ENCODE peak calls at places on chromosomes 2 and 18, in eight cellular contexts. X is IMR-90, B is upper lobe of left lung, M is heart left ventricle, D is RWPE1, Q is AG04449, S is GM12865, N is MCF 10A. U is an unnamed sample.

GRCh38 chr2:114925296-114926255 is 483.1 kb downstream of the DPP10 start:
- DNase-seq in Q (no peak), D (no peak), B (no peak), S (no peak), N (peak), M (no peak), X (no peak), U (no peak)

GRCh38 chr2:41966920-41967319 is 80.9 kb upstream of the PKDCC start:
- DNase-seq in N (no peak), S (no peak), D (no peak), B (no peak), Q (no peak), X (no peak), M (peak), U (no peak)

GRCh38 chr2:31067259-31067658 is 71.0 kb downstream of the GALNT14 start:
- DNase-seq in Q (no peak), S (no peak), N (no peak), X (no peak), D (no peak), B (no peak), M (no peak), U (no peak)

GRCh38 chr2:29295843-29296242 is 180.6 kb downstream of the CLIP4 start:
- DNase-seq in M (no peak), X (peak), B (no peak), S (peak), D (peak), N (peak), Q (no peak), U (no peak)

GRCh38 chr2:72011356-72011661 is 136.4 kb downstream of the CYP26B1 start:
- DNase-seq in N (no peak), M (no peak), S (no peak), Q (no peak), X (no peak), B (peak), D (no peak), U (no peak)

GRCh38 chr18:58213931-58214431 is 170.0 kb downstream of the NEDD4L start:
- DNase-seq in M (no peak), S (no peak), X (peak), D (no peak), N (no peak), Q (no peak), B (no peak), U (no peak)

GRCh38 chr2:128008089-128008672 is 19.7 kb downstream of the SAP130 start:
- DNase-seq in B (no peak), D (no peak), M (no peak), N (no peak), Q (no peak), X (no peak), S (no peak), U (no peak)

GRCh38 chr2:109125595-109126500 is 3.2 kb upstream of the SH3RF3 start:
- DNase-seq in B (no peak), Q (peak), S (peak), M (no peak), X (peak), N (peak), D (peak), U (no peak)

GRCh38 chr2:14756122-14756541 is 123.6 kb downstream of the LRATD1 start:
- DNase-seq in D (no peak), M (no peak), Q (no peak), X (peak), N (peak), S (no peak), B (no peak), U (no peak)

GRCh38 chr2:225920621-225921020 is 521.1 kb downstream of the NYAP2 start:
- DNase-seq in X (no peak), M (no peak), S (no peak), N (no peak), Q (no peak), B (no peak), D (no peak), U (no peak)

GRCh38 chr2:22807876-22808275 is 577.1 kb upstream of the KLHL29 start:
- DNase-seq in N (no peak), S (no peak), D (no peak), B (no peak), Q (no peak), X (no peak), M (no peak), U (no peak)

GRCh38 chr2:207163053-207163814 is 2.5 kb downstream of the KLF7 start:
- DNase-seq in N (peak), B (peak), Q (peak), X (peak), S (no peak), M (no peak), D (peak), U (no peak)

GRCh38 chr2:207143474-207144190 is 22.1 kb downstream of the KLF7 start:
- DNase-seq in Q (no peak), S (peak), D (no peak), X (no peak), B (peak), N (no peak), M (peak), U (peak)

GRCh38 chr18:2486426-2486825 is 84.9 kb downstream of the METTL4 start:
- DNase-seq in Q (no peak), S (no peak), N (no peak), D (no peak), B (no peak), M (no peak), X (no peak), U (no peak)

GRCh38 chr2:105361132-105361889 is 24.0 kb downstream of the C2orf49 start:
- DNase-seq in N (no peak), D (no peak), X (no peak), M (no peak), Q (no peak), B (no peak), S (no peak), U (no peak)

GRCh38 chr2:176997074-176997791 is 215.4 kb upstream of the HNRNPA3 start:
- DNase-seq in D (peak), S (peak), X (peak), B (no peak), Q (peak), N (peak), M (no peak), U (no peak)

GRCh38 chr2:78201064-78201575 is 678.9 kb upstream of the LRRTM4 start:
- DNase-seq in N (no peak), M (no peak), B (no peak), Q (no peak), D (no peak), S (no peak), X (no peak), U (no peak)

GRCh38 chr2:48824116-48824515 is 68.6 kb upstream of the LHCGR start:
- DNase-seq in B (no peak), D (no peak), S (no peak), X (no peak), M (no peak), N (no peak), Q (no peak), U (no peak)

GRCh38 chr2:120810639-120811038 is 75.0 kb downstream of the GLI2 start:
- DNase-seq in S (no peak), N (no peak), Q (no peak), D (no peak), M (no peak), B (no peak), X (no peak), U (no peak)

GRCh38 chr2:67322361-67323001 is 74.7 kb upstream of the ETAA1 start:
- DNase-seq in X (peak), Q (no peak), M (no peak), B (peak), N (peak), D (peak), S (peak), U (no peak)

GRCh38 chr2:159362816-159363251 is 76.3 kb upstream of the WDSUB1 start:
- DNase-seq in X (peak), S (no peak), B (peak), Q (peak), D (no peak), N (peak), M (no peak), U (no peak)
- TF ChIP-seq CTCF in X (no peak), S (no peak), B (no peak), Q (no peak), D (no peak), N (no peak), M (no peak), U (no peak)

GRCh38 chr2:217823626-217824025 is 179.2 kb downstream of the TNS1 start:
- DNase-seq in N (no peak), D (no peak), S (no peak), Q (no peak), B (no peak), M (no peak), X (no peak), U (no peak)

GRCh38 chr2:217824223-217824622 is 178.6 kb downstream of the TNS1 start:
- DNase-seq in N (no peak), D (no peak), Q (no peak), B (no peak), S (no peak), X (no peak), M (no peak), U (no peak)

GRCh38 chr2:217820904-217821303 is 181.9 kb downstream of the TNS1 start:
- DNase-seq in S (no peak), Q (no peak), M (no peak), X (no peak), B (no peak), D (no peak), N (no peak), U (no peak)

GRCh38 chr2:217821536-217822147 is 181.2 kb downstream of the TNS1 start:
- DNase-seq in X (no peak), D (no peak), B (no peak), N (no peak), Q (no peak), S (no peak), M (no peak), U (no peak)

GRCh38 chr2:217822296-217823252 is 180.2 kb downstream of the TNS1 start:
- DNase-seq in N (peak), B (no peak), D (peak), Q (peak), M (no peak), S (no peak), X (peak), U (no peak)
- TF ChIP-seq CTCF in N (no peak), B (no peak), D (no peak), Q (peak), M (no peak), S (no peak), X (peak), U (no peak)

GRCh38 chr2:240586919-240587800 is 626 bp downstream of the CAPN10 start:
- DNase-seq in S (peak), N (peak), B (peak), X (no peak), Q (no peak), D (no peak), M (no peak), U (no peak)
- TF ChIP-seq CTCF in S (no peak), N (no peak), B (no peak), X (no peak), Q (no peak), D (no peak), M (no peak), U (no peak)

DNA sequence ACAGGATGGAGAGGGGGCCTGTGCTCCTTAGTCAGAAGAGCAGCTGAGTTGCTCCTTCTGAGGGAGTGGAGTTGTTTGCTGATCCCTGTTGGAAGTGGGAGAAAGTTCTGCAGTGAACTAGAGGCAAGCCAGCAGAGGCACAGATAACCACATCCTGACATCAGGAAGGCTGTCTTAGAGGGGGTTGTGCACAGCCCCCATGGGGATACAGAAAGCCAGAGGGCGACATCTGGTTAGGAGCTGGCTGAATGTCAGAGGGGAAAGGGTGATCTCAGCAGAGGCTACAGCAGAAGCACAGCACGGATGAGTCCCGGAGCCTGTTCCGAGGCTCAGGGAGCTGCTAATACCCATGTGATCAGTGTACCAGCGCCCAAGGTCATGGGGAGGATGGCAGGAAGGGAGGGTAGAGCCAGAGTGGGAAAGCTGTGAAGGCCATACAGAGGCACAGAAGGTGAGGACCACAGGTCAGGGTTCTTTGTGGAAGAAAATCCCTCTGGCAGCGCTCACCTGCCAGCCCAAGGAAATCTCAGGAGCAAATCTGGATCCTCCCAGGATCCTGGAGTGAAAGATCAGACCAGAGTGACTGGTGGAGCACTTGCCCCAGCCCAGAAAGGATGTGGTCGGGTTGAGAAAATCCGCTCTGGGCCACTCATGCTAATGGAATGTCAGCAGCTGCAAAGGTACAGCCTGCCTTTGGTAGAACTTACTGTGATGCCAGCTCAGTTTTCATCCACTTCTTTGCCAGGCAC is 111.8 kb downstream of the STPG4 start:
- DNase-seq in B (no peak), Q (no peak), S (no peak), M (peak), X (peak), N (peak), D (peak), U (no peak)
- TF ChIP-seq CTCF in B (no peak), Q (no peak), S (no peak), M (no peak), X (no peak), N (no peak), D (no peak), U (no peak)

GRCh38 chr2:191479680-191480023 is 198.3 kb upstream of the NABP1 start:
- DNase-seq in M (no peak), B (no peak), N (no peak), X (no peak), S (peak), Q (no peak), D (no peak), U (peak)

GRCh38 chr2:191478754-191479679 is 198.9 kb upstream of the NABP1 start:
- DNase-seq in M (peak), B (peak), N (no peak), Q (no peak), X (peak), S (no peak), D (no peak), U (no peak)

GRCh38 chr2:191476901-191477300 is 201.0 kb upstream of the NABP1 start:
- DNase-seq in Q (no peak), B (no peak), X (no peak), D (no peak), N (no peak), M (no peak), S (no peak), U (no peak)

GRCh38 chr2:191486584-191487320 is 191.2 kb upstream of the NABP1 start:
- DNase-seq in B (no peak), M (peak), D (peak), Q (peak), X (peak), N (peak), S (no peak), U (no peak)

DNA sequence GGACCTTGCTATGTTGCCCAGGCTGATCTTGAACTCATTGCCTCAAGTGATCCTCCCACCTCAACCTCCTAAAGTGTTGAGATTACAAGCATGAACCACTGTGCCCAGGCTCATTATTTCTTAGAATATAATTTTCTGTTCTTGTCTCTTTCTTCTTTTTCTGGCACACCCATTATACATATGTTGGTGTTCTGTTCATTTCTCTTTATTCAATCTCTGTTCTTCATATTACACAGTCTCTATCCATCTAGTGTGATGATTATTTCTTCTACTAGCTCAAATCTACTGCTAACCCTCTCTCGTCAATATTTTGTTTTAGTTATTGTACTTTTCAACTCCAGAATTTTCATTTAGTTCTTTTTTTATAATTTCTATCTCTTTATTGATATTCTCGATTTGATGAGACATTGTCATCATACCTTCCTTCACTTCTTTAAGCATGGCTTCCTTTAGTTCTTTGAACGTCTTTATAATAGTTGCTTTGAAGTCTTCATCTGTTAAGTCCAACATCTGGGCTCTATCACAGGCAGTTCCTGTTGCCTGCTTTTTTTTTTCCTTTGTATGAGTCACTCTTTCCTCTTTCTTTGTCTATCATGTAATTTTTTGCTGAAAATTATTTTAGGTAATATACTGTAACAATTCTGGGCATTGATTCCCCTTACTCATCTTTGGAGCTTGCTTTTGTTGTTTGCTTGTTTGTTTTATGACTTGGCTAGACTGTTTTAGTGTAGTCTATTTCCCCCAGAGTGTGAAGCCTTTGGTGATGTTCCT is 196.4 kb upstream of the NABP1 start:
- DNase-seq in S (no peak), N (no peak), D (no peak), Q (no peak), B (no peak), M (no peak), X (no peak), U (no peak)
- TF ChIP-seq CTCF in S (no peak), N (no peak), D (no peak), Q (no peak), B (no peak), M (no peak), X (no peak), U (no peak)

DNA sequence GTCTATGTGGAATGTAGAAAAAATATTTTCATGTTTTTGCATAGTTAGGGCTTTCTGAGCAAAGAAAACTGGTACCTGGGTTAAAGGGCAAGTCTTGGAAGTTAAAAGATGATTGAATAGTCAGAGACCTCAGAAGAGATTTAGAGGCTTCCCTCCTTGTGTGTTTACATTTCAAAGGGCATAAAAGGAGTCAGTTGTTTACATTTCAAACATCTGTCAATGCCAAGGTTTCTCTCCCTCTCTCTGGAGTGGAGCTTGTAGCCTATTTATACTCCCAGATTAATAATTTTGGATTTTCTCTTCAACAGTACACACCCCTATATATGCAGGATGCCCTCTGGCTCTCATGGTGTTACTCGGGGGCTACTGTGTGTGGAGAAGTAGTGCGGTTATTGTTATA is 8.6 kb downstream of the M1AP start:
- DNase-seq in S (no peak), Q (no peak), B (no peak), X (no peak), N (no peak), D (no peak), M (no peak), U (no peak)
- TF ChIP-seq CTCF in S (no peak), Q (no peak), B (no peak), X (no peak), N (no peak), D (no peak), M (no peak), U (no peak)